ENCODE peak calls at places on chromosomes 11 and 22, in nine cellular contexts. U is adipocyte; G is sigmoid colon; J is lung; L is CD4-positive, alpha-beta memory T cell; H is spleen; P is psoas muscle; D is stomach; R is CD8-positive, alpha-beta memory T cell. V is an unnamed sample. For H3K27me3 and H3K4me1, the result is how much of the 10 kb centered on the place peaks cover.

GRCh38 chr11:33475999-33476398 is 218.8 kb downstream of the HIPK3 start:
- DNase-seq in U (peak), G (no peak), J (no peak), L (no peak), H (no peak), P (no peak), D (peak), R (no peak), V (peak)

GRCh38 chr11:19938051-19938856 is 222.0 kb downstream of the DBX1 start:
- DNase-seq in U (peak), G (no peak), J (no peak), L (no peak), H (no peak), P (peak), D (peak), R (no peak), V (peak)

GRCh38 chr11:22768281-22768680 is 61.3 kb downstream of the SVIP start:
- DNase-seq in U (no peak), G (no peak), J (no peak), L (no peak), H (no peak), P (no peak), D (no peak), R (no peak), V (no peak)

GRCh38 chr22:46984751-46985506 is 222.5 kb downstream of the TBC1D22A start:
- DNase-seq in U (peak), G (no peak), J (no peak), L (no peak), H (no peak), P (no peak), D (no peak), R (no peak), V (no peak)

GRCh38 chr11:105236631-105237030 is 97.1 kb upstream of the CARD18 start:
- DNase-seq in U (peak), G (no peak), J (no peak), L (no peak), H (no peak), P (no peak), D (no peak), R (no peak), V (no peak)

GRCh38 chr22:32341122-32341740 is 16.4 kb upstream of the RFPL3 start:
- DNase-seq in U (no peak), G (no peak), J (no peak), L (no peak), H (no peak), P (no peak), D (peak), R (no peak), V (no peak)

GRCh38 chr11:72436667-72437066 is 2.3 kb upstream of the CLPB start:
- DNase-seq in U (no peak), G (no peak), J (no peak), L (no peak), H (no peak), P (no peak), D (no peak), R (no peak), V (no peak)

GRCh38 chr22:24681236-24681635 is 78.2 kb downstream of the GGT1 start:
- DNase-seq in U (peak), G (no peak), J (no peak), L (no peak), H (no peak), P (no peak), D (no peak), R (no peak), V (no peak)

GRCh38 chr11:92976681-92977080 is 7.2 kb downstream of the MTNR1B start:
- DNase-seq in U (no peak), G (no peak), J (no peak), L (no peak), H (no peak), P (no peak), D (no peak), R (no peak), V (no peak)

GRCh38 chr11:58039589-58039988 is 8.8 kb downstream of the OR6Q1 start:
- DNase-seq in U (no peak), G (no peak), J (no peak), L (no peak), H (no peak), P (no peak), D (no peak), R (no peak), V (no peak)

GRCh38 chr22:19988331-19988808 is 28.3 kb downstream of the ARVCF start:
- DNase-seq in U (no peak), G (no peak), J (no peak), L (no peak), H (no peak), P (no peak), D (no peak), R (no peak), V (no peak)

GRCh38 chr22:37064553-37064952 is 13.0 kb downstream of the KCTD17 start:
- DNase-seq in U (no peak), G (no peak), J (no peak), L (no peak), H (no peak), P (no peak), D (no peak), R (no peak), V (no peak)

GRCh38 chr22:37065149-37065548 is 13.6 kb downstream of the KCTD17 start:
- DNase-seq in U (no peak), G (no peak), J (no peak), L (no peak), H (no peak), P (no peak), D (no peak), R (no peak), V (no peak)

GRCh38 chr22:37068859-37069258 is 17.3 kb downstream of the KCTD17 start:
- DNase-seq in U (no peak), G (no peak), J (no peak), L (no peak), H (no peak), P (no peak), D (no peak), R (no peak), V (no peak)

GRCh38 chr22:37063436-37064420 is 12.2 kb downstream of the KCTD17 start:
- DNase-seq in U (no peak), G (no peak), J (no peak), L (no peak), H (no peak), P (no peak), D (no peak), R (no peak), V (peak)

DNA sequence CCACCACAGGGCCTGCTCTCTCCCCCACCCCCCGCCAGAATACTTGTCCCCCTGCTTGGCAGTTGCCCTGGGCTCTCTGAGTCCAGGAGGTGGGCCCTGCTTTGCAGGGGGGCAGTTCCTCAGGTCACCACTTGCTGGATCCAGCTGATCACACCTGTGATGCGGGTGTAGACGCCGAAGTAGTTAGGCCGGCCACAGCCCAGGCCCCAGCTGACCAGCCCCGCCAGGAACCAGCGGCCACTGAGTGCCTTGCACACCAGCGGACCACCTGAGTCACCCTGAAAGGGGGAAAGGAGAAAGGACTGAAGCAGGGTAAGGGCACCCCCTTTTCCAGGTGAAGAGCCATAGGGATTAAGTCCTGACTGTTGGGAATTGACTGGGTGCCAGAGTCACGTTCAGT is 14.4 kb downstream of the KCTD17 start:
- DNase-seq in U (no peak), G (no peak), J (no peak), L (no peak), H (no peak), P (no peak), D (no peak), R (no peak), V (no peak)
- H3K27me3 ChIP-seq in U (under half), G (under half), J (under half), L (under half), H (under half), P (half or more), D (half or more), R (under half), V (under half)

DNA sequence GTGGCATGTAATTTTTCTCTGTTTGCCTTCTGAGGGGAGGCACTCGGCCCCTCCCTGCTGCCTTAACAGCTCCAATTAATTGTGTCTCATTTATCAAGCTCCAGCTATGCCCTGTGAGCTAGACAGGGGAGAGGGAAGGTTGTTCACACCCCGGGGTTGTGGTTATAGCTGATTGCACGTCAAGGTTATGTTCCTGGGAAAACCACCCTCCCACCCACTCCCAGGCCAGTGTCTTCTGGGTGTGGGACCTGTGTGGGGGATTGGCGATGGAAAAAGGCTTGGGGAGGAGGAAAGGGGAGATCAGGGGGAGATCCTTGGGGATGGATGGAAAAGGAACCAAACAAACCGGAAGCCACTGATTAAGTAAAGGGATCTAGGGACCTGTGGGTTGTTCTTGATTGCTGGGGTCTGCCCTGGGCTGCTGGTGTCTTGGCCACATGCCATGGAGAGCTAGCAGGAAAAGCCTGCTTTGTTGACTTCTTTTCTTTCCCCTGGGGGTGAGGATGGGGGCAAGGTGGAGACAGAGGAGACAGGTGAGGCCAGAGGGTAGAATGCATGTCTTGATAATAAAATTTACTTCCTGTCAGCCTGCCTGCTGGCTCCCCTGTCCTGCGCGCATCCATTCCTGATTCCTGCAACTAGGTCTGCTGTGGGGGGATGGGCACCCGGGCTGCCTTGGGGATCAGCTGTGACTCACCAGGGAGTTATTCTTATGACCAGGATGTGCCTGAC is 13.5 kb upstream of the SORL1-AS1 start:
- DNase-seq in U (peak), G (peak), J (peak), L (no peak), H (no peak), P (peak), D (peak), R (no peak), V (peak)
- H3K4me1 ChIP-seq in U (under half), G (under half), J (under half), L (half or more), H (half or more), P (under half), D (under half), R (half or more), V (under half)

GRCh38 chr22:37266581-37267127 is 15.7 kb upstream of the CYTH4 start:
- DNase-seq in U (no peak), G (no peak), J (no peak), L (no peak), H (peak), P (no peak), D (no peak), R (no peak), V (no peak)
- H3K4me3 ChIP-seq in U (peak), G (peak), J (no peak), L (peak), H (peak), P (no peak), D (peak), R (peak), V (no peak)

GRCh38 chr22:22082229-22082835 is 99.7 kb upstream of the TOP3B start:
- DNase-seq in U (no peak), G (no peak), J (no peak), L (no peak), H (no peak), P (no peak), D (no peak), R (no peak), V (no peak)

GRCh38 chr22:22080270-22080669 is 97.7 kb upstream of the TOP3B start:
- DNase-seq in U (no peak), G (no peak), J (no peak), L (no peak), H (no peak), P (no peak), D (no peak), R (no peak), V (no peak)

GRCh38 chr22:22084089-22084711 is 101.6 kb upstream of the TOP3B start:
- DNase-seq in U (no peak), G (no peak), J (no peak), L (no peak), H (no peak), P (no peak), D (no peak), R (no peak), V (no peak)

GRCh38 chr22:22085702-22086500 is 103.3 kb upstream of the TOP3B start:
- DNase-seq in U (no peak), G (no peak), J (no peak), L (no peak), H (no peak), P (no peak), D (no peak), R (no peak), V (no peak)

DNA sequence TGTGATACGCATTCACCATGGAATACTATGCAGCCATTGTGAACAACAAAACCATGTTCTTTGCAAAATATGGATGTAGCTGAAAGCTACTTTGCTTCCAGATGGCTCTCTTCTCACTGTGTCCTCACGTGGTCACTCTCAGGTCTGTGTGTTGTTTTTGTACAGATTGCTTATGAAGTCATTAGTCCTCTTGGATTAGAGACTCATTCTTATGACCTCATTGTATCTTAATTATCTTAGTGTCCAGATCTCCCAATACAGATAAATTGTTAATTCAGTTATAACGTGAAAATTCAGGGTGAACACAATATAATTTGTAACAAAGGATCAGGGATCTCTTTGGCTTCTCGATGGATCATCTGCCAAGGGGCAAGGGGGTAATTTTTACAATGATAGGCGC is 100.4 kb upstream of the TOP3B start:
- DNase-seq in U (no peak), G (no peak), J (no peak), L (no peak), H (no peak), P (no peak), D (no peak), R (no peak), V (no peak)
- H3K27me3 ChIP-seq in U (under half), G (under half), J (under half), L (under half), H (under half), P (under half), D (half or more), R (under half), V (under half)

GRCh38 chr22:31246687-31247086 is 34.6 kb downstream of the LIMK2 start:
- DNase-seq in U (no peak), G (no peak), J (no peak), L (no peak), H (no peak), P (no peak), D (no peak), R (no peak), V (no peak)
- H3K4me1 ChIP-seq in U (half or more), G (under half), J (under half), L (under half), H (under half), P (under half), D (half or more), R (under half), V (under half)

DNA sequence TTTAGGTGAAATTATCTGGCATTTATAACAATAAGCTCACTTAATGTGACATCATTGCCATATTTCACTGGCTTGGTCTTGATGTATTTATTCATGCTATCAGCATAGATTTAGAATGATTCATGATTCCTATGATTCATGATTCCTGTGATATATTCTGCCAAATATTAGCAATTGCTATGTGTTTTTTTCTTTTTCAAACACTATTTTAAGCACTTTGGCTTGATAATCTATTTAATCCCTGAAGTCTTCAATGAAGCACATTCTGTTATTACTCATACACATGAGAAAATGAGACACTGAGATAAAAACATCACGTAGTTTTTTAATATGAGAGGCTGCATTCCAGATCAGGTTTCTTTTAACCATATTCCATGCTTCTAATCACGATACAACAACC is 78.5 kb downstream of the LUZP2 start:
- DNase-seq in U (peak), G (no peak), J (no peak), L (no peak), H (no peak), P (no peak), D (no peak), R (no peak), V (no peak)
- H3K4me3 ChIP-seq in U (no peak), G (no peak), J (no peak), L (no peak), H (no peak), P (no peak), D (no peak), R (no peak), V (no peak)

GRCh38 chr11:118017631-118018315 is 31.6 kb downstream of the IL10RA start:
- DNase-seq in U (no peak), G (no peak), J (no peak), L (no peak), H (no peak), P (no peak), D (no peak), R (no peak), V (no peak)

GRCh38 chr11:118012083-118012669 is 26.0 kb downstream of the IL10RA start:
- DNase-seq in U (peak), G (no peak), J (no peak), L (no peak), H (peak), P (no peak), D (no peak), R (no peak), V (no peak)

GRCh38 chr11:118015385-118015841 is 29.2 kb downstream of the IL10RA start:
- DNase-seq in U (no peak), G (no peak), J (no peak), L (no peak), H (no peak), P (no peak), D (no peak), R (peak), V (no peak)

GRCh38 chr11:118014022-118014421 is 27.8 kb downstream of the IL10RA start:
- DNase-seq in U (no peak), G (no peak), J (no peak), L (no peak), H (no peak), P (no peak), D (no peak), R (no peak), V (no peak)

GRCh38 chr11:118016094-118016493 is 29.9 kb downstream of the IL10RA start:
- DNase-seq in U (no peak), G (no peak), J (no peak), L (no peak), H (no peak), P (no peak), D (no peak), R (no peak), V (no peak)
- H3K27me3 ChIP-seq in U (under half), G (under half), J (under half), L (under half), H (under half), P (under half), D (under half), R (under half), V (under half)

DNA sequence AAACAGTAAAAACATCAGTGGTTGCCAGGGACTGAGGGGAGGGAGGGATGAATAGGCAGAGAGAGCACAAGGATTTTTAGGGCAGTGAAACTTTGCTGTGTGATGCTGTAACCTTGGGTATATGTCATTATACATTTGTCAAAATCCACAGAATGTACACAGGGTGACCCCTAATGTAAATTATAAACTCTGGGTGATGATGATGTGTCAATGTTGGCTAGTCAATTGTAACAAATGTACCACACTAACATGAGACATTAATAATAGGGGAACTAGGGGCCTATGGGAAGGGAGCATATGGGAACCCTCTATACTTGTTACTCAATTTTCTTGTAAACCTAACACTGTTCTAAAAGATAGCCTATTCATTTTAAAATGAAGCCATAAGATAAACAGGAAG is 24.9 kb downstream of the RIBC2 start:
- DNase-seq in U (no peak), G (no peak), J (no peak), L (no peak), H (no peak), P (no peak), D (no peak), R (no peak), V (no peak)
- H3K4me1 ChIP-seq in U (under half), G (under half), J (under half), L (under half), H (under half), P (under half), D (under half), R (under half), V (under half)

DNA sequence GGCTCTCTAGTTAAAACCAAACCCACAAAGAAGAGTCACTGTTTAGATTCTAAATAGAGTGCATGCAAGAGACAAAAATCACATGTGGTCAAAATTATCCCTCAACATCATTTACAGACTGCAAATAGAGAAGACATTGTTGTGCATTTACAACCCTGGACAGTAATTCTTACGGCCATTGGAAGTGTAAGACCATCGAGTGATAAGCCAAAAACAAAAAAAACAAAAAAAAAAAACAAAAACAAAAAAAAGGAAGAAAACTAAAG is 93.4 kb downstream of the RASSF10 start:
- DNase-seq in U (no peak), G (no peak), J (no peak), L (no peak), H (no peak), P (no peak), D (no peak), R (no peak), V (no peak)
- H3K4me3 ChIP-seq in U (no peak), G (no peak), J (no peak), L (no peak), H (no peak), P (no peak), D (no peak), R (no peak), V (no peak)

DNA sequence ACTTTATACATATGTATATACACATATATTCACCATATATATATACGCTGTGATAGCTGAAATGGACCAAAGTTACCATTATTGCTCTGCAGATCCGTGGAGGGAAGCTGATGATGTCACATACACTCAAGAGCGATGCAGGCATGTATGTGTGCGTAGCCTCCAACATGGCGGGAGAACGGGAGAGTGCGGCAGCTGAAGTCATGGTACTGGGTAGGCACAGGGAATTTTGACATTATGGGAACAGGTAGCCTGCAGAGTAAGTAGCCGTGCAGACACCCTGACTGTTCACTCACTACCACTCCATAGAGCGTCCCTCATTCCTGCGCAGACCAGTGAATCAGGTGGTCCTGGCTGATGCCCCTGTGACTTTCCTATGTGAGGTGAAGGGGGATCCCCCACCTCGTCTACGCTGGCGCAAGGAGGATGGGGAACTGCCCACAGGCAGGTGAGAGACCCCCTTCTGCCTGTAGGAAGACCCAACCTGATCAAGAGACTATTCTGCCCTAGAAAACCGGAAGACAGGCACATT is 4.7 kb downstream of the ROBO3 start:
- DNase-seq in U (no peak), G (peak), J (no peak), L (no peak), H (no peak), P (no peak), D (no peak), R (no peak), V (no peak)
- H3K27me3 ChIP-seq in U (half or more), G (half or more), J (under half), L (half or more), H (under half), P (half or more), D (half or more), R (half or more), V (half or more)

V was measured in BE2C.